ENCODE peak calls at places on chromosomes 12 and 14, in six cellular contexts. Q is choroid plexus epithelial cell, V is foreskin fibroblast, K is cardiac fibroblast, Y is heart right ventricle, S is left lung. I is an unnamed sample.

GRCh38 chr12:113388351-113388750 is 15.3 kb downstream of the SDS start:
- DNase-seq in Q (no peak), V (no peak), K (no peak), Y (no peak), S (no peak), I (no peak)

GRCh38 chr12:12396727-12397126 is 39.8 kb downstream of the BORCS5 start:
- DNase-seq in Q (no peak), V (no peak), K (no peak), Y (no peak), S (no peak), I (no peak)

GRCh38 chr14:58955294-58955821 is 233.1 kb upstream of the DAAM1 start:
- DNase-seq in Q (peak; percentile 55), V (no peak), K (no peak), Y (no peak), S (no peak), I (peak; percentile 50)

GRCh38 chr14:102949062-102949800 is 26.8 kb downstream of the AMN start:
- DNase-seq in Q (no peak), V (peak; percentile 65), K (no peak), Y (no peak), S (no peak), I (peak; percentile 81)

GRCh38 chr14:56592746-56593544 is 13.3 kb downstream of the TMEM260 start:
- DNase-seq in Q (no peak), V (no peak), K (no peak), Y (no peak), S (no peak), I (no peak)

GRCh38 chr12:115313929-115314328 is 630.0 kb upstream of the TBX3 start:
- DNase-seq in Q (peak; percentile 95), V (peak; percentile 89), K (peak; percentile 90), Y (no peak), S (no peak), I (peak; percentile 63)

GRCh38 chr12:74537126-74537706 is 419 bp upstream of the ATXN7L3B start:
- DNase-seq in Q (peak; percentile 78), V (peak; percentile 29), K (peak; percentile 78), Y (no peak), S (no peak), I (peak; percentile 63)

GRCh38 chr12:67514502-67514901 is 134.0 kb upstream of the DYRK2 start:
- DNase-seq in Q (no peak), V (no peak), K (no peak), Y (no peak), S (no peak), I (no peak)

GRCh38 chr12:59027199-59027598 is 106.9 kb upstream of the LRIG3 start:
- DNase-seq in Q (no peak), V (no peak), K (no peak), Y (no peak), S (no peak), I (no peak)

GRCh38 chr12:113461666-113462065 is 10.0 kb downstream of the LHX5 start:
- DNase-seq in Q (peak; percentile 26), V (no peak), K (peak; percentile 33), Y (no peak), S (no peak), I (peak; percentile 25)

GRCh38 chr14:22131749-22132476 is 457.1 kb downstream of the DAD1 start:
- DNase-seq in Q (peak; percentile 13), V (no peak), K (no peak), Y (no peak), S (no peak), I (no peak)

GRCh38 chr12:6821271-6821673 is 349 bp upstream of the GPR162 start:
- DNase-seq in Q (peak; percentile 83), V (peak; percentile 65), K (peak; percentile 64), Y (peak; percentile 70), S (peak; percentile 81), I (peak; percentile 63)

GRCh38 chr14:61525293-61526011 is 169.9 kb upstream of the HIF1A start:
- DNase-seq in Q (peak; percentile 82), V (no peak), K (peak; percentile 94), Y (peak; percentile 45), S (peak; percentile 89), I (peak; percentile 65)

GRCh38 chr14:99749763-99750715 is 43.2 kb upstream of the EML1 start:
- DNase-seq in Q (no peak), V (no peak), K (no peak), Y (peak; percentile 52), S (no peak), I (no peak)

GRCh38 chr14:32710351-32711102 is 228.2 kb upstream of the NPAS3 start:
- DNase-seq in Q (peak; percentile 64), V (no peak), K (peak; percentile 76), Y (no peak), S (no peak), I (peak; percentile 33)

GRCh38 chr12:38392584-38393144 is 76.1 kb downstream of the ALG10B start:
- DNase-seq in Q (peak; percentile 34), V (peak; percentile 4), K (peak; percentile 61), Y (no peak), S (peak; percentile 31), I (no peak)

GRCh38 chr12:17108877-17109520 is 503.0 kb upstream of the LMO3 start:
- DNase-seq in Q (no peak), V (no peak), K (no peak), Y (no peak), S (no peak), I (no peak)

GRCh38 chr12:42789808-42790760 is 200.5 kb upstream of the PRICKLE1 start:
- DNase-seq in Q (no peak), V (no peak), K (peak; percentile 29), Y (no peak), S (no peak), I (no peak)

GRCh38 chr14:72961579-72962335 is 35.5 kb downstream of the DCAF4 start:
- DNase-seq in Q (peak; percentile 8), V (no peak), K (peak; percentile 28), Y (no peak), S (no peak), I (peak; percentile 33)

GRCh38 chr12:109163150-109163549 is 46.8 kb downstream of the ACACB start:
- DNase-seq in Q (no peak), V (no peak), K (no peak), Y (no peak), S (no peak), I (no peak)

GRCh38 chr12:80353254-80353653 is 90.8 kb upstream of the PTPRQ start:
- DNase-seq in Q (peak; percentile 96), V (peak; percentile 50), K (peak; percentile 79), Y (no peak), S (no peak), I (peak; percentile 73)

GRCh38 chr12:15590180-15590826 is 198.9 kb downstream of the EPS8 start:
- DNase-seq in Q (peak; percentile 86), V (peak; percentile 54), K (peak; percentile 89), Y (no peak), S (peak; percentile 35), I (peak; percentile 75)

GRCh38 chr14:63725786-63726185 is 2.1 kb downstream of the SGPP1 start:
- DNase-seq in Q (no peak), V (no peak), K (peak; percentile 9), Y (no peak), S (no peak), I (no peak)

DNA sequence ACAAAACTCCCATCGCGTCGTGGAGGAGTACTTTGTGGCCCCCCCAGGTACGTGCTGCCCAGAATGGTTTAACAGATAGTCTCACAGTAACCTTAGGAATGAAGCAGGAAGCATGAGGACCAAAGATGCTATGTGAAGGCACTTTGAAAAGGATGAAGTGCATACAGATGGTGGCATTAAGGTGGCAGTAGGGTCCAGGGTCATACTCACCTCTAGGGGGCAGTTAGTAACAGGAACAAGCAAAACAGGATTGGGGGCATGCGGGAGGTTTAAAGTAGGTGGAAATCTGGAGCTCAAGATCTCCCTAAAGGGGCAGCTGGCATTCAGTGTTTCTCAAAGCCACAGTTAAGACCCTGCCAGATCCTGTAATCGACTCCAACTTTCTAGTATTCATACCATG is 10.9 kb downstream of the GATC start:
- DNase-seq in Q (peak; percentile 13), V (no peak), K (peak; percentile 17), Y (no peak), S (no peak), I (no peak)
- TF ChIP-seq CTCF in Q (peak; percentile 43), V (peak; percentile 11), K (peak; percentile 47), Y (peak; percentile 17), S (no peak), I (peak; percentile 39)

GRCh38 chr12:848519-849191 is 96.3 kb downstream of the WNK1 start:
- DNase-seq in Q (peak; percentile 47), V (no peak), K (peak; percentile 72), Y (no peak), S (no peak), I (no peak)

GRCh38 chr12:849192-849527 is 96.8 kb downstream of the WNK1 start:
- DNase-seq in Q (no peak), V (no peak), K (no peak), Y (no peak), S (no peak), I (no peak)

GRCh38 chr12:851343-851742 is 98.2 kb downstream of the RAD52 start:
- DNase-seq in Q (peak; percentile 51), V (peak; percentile 33), K (peak; percentile 13), Y (no peak), S (no peak), I (peak; percentile 62)

GRCh38 chr12:852864-853263 is 96.6 kb downstream of the RAD52 start:
- DNase-seq in Q (no peak), V (no peak), K (no peak), Y (no peak), S (no peak), I (no peak)

DNA sequence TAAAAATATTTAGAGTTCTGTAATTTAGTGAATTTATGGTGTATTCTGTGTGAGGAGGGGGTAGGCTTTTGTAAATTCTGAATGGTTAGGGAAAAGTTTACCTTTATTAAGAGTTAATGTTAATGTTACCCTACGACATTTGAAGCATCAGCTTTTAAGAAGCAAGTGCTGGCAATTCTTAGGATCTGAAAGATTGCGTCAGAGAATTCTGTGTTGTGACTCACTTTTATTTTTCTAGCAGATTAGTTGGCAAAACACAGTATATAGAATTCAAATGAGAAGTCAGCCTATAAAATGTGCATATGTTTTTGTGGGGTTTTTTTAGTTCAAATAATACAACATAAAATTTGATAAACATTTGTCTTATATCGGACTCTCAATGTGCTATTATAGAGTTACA is 97.6 kb downstream of the RAD52 start:
- DNase-seq in Q (peak; percentile 84), V (peak; percentile 58), K (peak; percentile 85), Y (no peak), S (no peak), I (peak; percentile 70)
- H3K4me3 ChIP-seq in Q (no peak overlapping the region), V (no peak overlapping the region), K (no peak overlapping the region), Y (no peak overlapping the region), S (no peak overlapping the region), I (peak overlapping the region; percentile 22)

GRCh38 chr12:8050600-8051250 is 15.4 kb downstream of the C3AR1 start:
- DNase-seq in Q (no peak), V (no peak), K (no peak), Y (no peak), S (no peak), I (no peak)

GRCh38 chr12:8048906-8049305 is 16.4 kb downstream of the FOXJ2 start:
- DNase-seq in Q (no peak), V (no peak), K (no peak), Y (no peak), S (no peak), I (no peak)

GRCh38 chr12:8057291-8057690 is 8.9 kb downstream of the C3AR1 start:
- DNase-seq in Q (no peak), V (no peak), K (no peak), Y (no peak), S (no peak), I (no peak)

GRCh38 chr12:8054821-8055220 is 11.3 kb downstream of the C3AR1 start:
- DNase-seq in Q (no peak), V (no peak), K (no peak), Y (no peak), S (no peak), I (no peak)

GRCh38 chr12:8052679-8053078 is 13.5 kb downstream of the C3AR1 start:
- DNase-seq in Q (no peak), V (no peak), K (no peak), Y (no peak), S (peak; percentile 62), I (no peak)
- TF ChIP-seq CTCF in Q (no peak), V (no peak), K (no peak), Y (no peak), S (no peak), I (no peak)

GRCh38 chr12:4025420-4026358 is 152.5 kb upstream of the PARP11 start:
- DNase-seq in Q (peak; percentile 16), V (no peak), K (no peak), Y (no peak), S (no peak), I (no peak)
- H3K4me3 ChIP-seq in Q (no peak overlapping the region), V (no peak overlapping the region), K (no peak overlapping the region), Y (no peak overlapping the region), S (no peak overlapping the region), I (no peak overlapping the region)

I was measured in AG10803.